ENCODE peak calls at places on chromosomes 12 and 14, in six cellular contexts. One of them, this sample, is unnamed.

GRCh38 chr14:26870722-26871121 is 272.9 kb upstream of the NOVA1 start:
- DNase-seq in GM20000: no peak
- DNase-seq in endothelial cell: no peak
- DNase-seq in NCI-H345: no peak
- DNase-seq in A549: no peak
- DNase-seq in NCI-H1092 treated with DMSO at 0.1 percent for 48 hours: peak; percentile 31
- DNase-seq in this sample: no peak

GRCh38 chr14:104268725-104269436 is 130.5 kb downstream of the KIF26A start:
- DNase-seq in NCI-H1092 treated with DMSO at 0.1 percent for 48 hours: no peak
- DNase-seq in GM20000: no peak
- DNase-seq in NCI-H345: no peak
- DNase-seq in endothelial cell: no peak
- DNase-seq in A549: no peak
- DNase-seq in this sample: no peak

GRCh38 chr12:102061096-102061555 is 665 bp downstream of the WASHC3 start:
- DNase-seq in A549: no peak
- DNase-seq in GM20000: peak; percentile 41
- DNase-seq in NCI-H1092 treated with DMSO at 0.1 percent for 48 hours: no peak
- DNase-seq in endothelial cell: no peak
- DNase-seq in NCI-H345: no peak
- DNase-seq in this sample: peak; percentile 25

GRCh38 chr14:56949828-56950227 is 139.5 kb upstream of the OTX2 start:
- DNase-seq in GM20000: no peak
- DNase-seq in A549: no peak
- DNase-seq in NCI-H345: no peak
- DNase-seq in endothelial cell: no peak
- DNase-seq in NCI-H1092 treated with DMSO at 0.1 percent for 48 hours: peak; percentile 7
- DNase-seq in this sample: no peak

GRCh38 chr12:37547611-37548010 is 769.0 kb upstream of the ALG10B start:
- DNase-seq in A549: no peak
- DNase-seq in endothelial cell: no peak
- DNase-seq in NCI-H345: no peak
- DNase-seq in GM20000: no peak
- DNase-seq in NCI-H1092 treated with DMSO at 0.1 percent for 48 hours: no peak
- DNase-seq in this sample: no peak

GRCh38 chr12:124545508-124546418 is 21.6 kb downstream of the NCOR2 start:
- DNase-seq in NCI-H345: no peak
- DNase-seq in A549: no peak
- DNase-seq in endothelial cell: no peak
- DNase-seq in GM20000: peak; percentile 89
- DNase-seq in NCI-H1092 treated with DMSO at 0.1 percent for 48 hours: no peak
- DNase-seq in this sample: peak; percentile 87

GRCh38 chr12:120261951-120262851 is 3.3 kb downstream of the PXN start:
- DNase-seq in NCI-H345: no peak
- DNase-seq in A549: peak; percentile 62
- DNase-seq in GM20000: no peak
- DNase-seq in NCI-H1092 treated with DMSO at 0.1 percent for 48 hours: no peak
- DNase-seq in endothelial cell: no peak
- DNase-seq in this sample: no peak

GRCh38 chr12:26845984-26846383 is 13.0 kb upstream of the ITPR2 start:
- DNase-seq in endothelial cell: no peak
- DNase-seq in NCI-H345: no peak
- DNase-seq in NCI-H1092 treated with DMSO at 0.1 percent for 48 hours: no peak
- DNase-seq in A549: no peak
- DNase-seq in GM20000: no peak
- DNase-seq in this sample: no peak

GRCh38 chr14:93326196-93326595 is 6.6 kb downstream of the BTBD7 start:
- DNase-seq in NCI-H345: no peak
- DNase-seq in NCI-H1092 treated with DMSO at 0.1 percent for 48 hours: no peak
- DNase-seq in GM20000: no peak
- DNase-seq in A549: no peak
- DNase-seq in endothelial cell: no peak
- DNase-seq in this sample: no peak

GRCh38 chr12:89706551-89707348 is 1.9 kb downstream of the ATP2B1 start:
- DNase-seq in NCI-H345: peak; percentile 25
- DNase-seq in NCI-H1092 treated with DMSO at 0.1 percent for 48 hours: peak; percentile 30
- DNase-seq in GM20000: no peak
- DNase-seq in A549: peak; percentile 53
- DNase-seq in endothelial cell: no peak
- DNase-seq in this sample: no peak

GRCh38 chr12:95200128-95200973 is 16.9 kb downstream of the FGD6 start:
- DNase-seq in GM20000: no peak
- DNase-seq in NCI-H345: no peak
- DNase-seq in endothelial cell: no peak
- DNase-seq in A549: no peak
- DNase-seq in NCI-H1092 treated with DMSO at 0.1 percent for 48 hours: no peak
- DNase-seq in this sample: no peak

GRCh38 chr14:63045612-63046320 is 508 bp upstream of the KCNH5 start:
- DNase-seq in NCI-H345: peak; percentile 70
- DNase-seq in endothelial cell: peak; percentile 57
- DNase-seq in A549: peak; percentile 21
- DNase-seq in GM20000: no peak
- DNase-seq in NCI-H1092 treated with DMSO at 0.1 percent for 48 hours: peak; percentile 81
- DNase-seq in this sample: no peak

GRCh38 chr14:61498303-61498702 is 176.9 kb downstream of the PRKCH start:
- DNase-seq in endothelial cell: no peak
- DNase-seq in A549: no peak
- DNase-seq in GM20000: no peak
- DNase-seq in NCI-H345: no peak
- DNase-seq in NCI-H1092 treated with DMSO at 0.1 percent for 48 hours: no peak
- DNase-seq in this sample: no peak